ENCODE peak calls at places on chromosome 6, in four cellular contexts. N is HEK293T, R is K562, L is HepG2. F is an unnamed sample.

GRCh38 chr6:106387875-106388274 is 27.4 kb downstream of the CRYBG1 start:
- DNase-seq in N (no peak), L (no peak), R (no peak), F (no peak)

GRCh38 chr6:151240861-151241642 is 1.3 kb downstream of the AKAP12 start:
- DNase-seq in L (no peak), R (no peak), N (peak; percentile 65), F (no peak)

GRCh38 chr6:155174576-155175174 is 89.1 kb upstream of the CLDN20 start:
- DNase-seq in R (peak; percentile 79), N (peak; percentile 85), L (peak; percentile 82), F (no peak)

GRCh38 chr6:97289332-97289731 is 6.3 kb upstream of the MMS22L start:
- DNase-seq in R (no peak), N (no peak), L (no peak), F (no peak)

GRCh38 chr6:149114167-149114566 is 203.3 kb upstream of the TAB2 start:
- DNase-seq in L (no peak), R (peak; percentile 5), N (no peak), F (no peak)

GRCh38 chr6:88653936-88654335 is 309.5 kb downstream of the RNGTT start:
- DNase-seq in R (no peak), L (no peak), N (no peak), F (no peak)

GRCh38 chr6:107634147-107635057 is 144.5 kb downstream of the SOBP start:
- DNase-seq in N (no peak), L (no peak), R (no peak), F (no peak)

GRCh38 chr6:108113557-108114519 is 39.3 kb upstream of the OSTM1 start:
- DNase-seq in R (peak; percentile 67), L (peak; percentile 41), N (peak; percentile 63), F (no peak)

GRCh38 chr6:7921582-7922199 is 11.1 kb upstream of the TXNDC5 start:
- DNase-seq in R (no peak), N (no peak), L (no peak), F (no peak)

GRCh38 chr6:66662196-66662595 is 955.2 kb upstream of the EYS start:
- DNase-seq in L (peak; percentile 10), R (no peak), N (no peak), F (no peak)
- TF ChIP-seq BHLHE40 in L (no peak), R (no peak), N (no peak), F (no peak)

GRCh38 chr6:29726795-29727194 is 3.6 kb downstream of the HLA-F start:
- DNase-seq in R (no peak), N (no peak), L (no peak), F (no peak)

GRCh38 chr6:29722773-29723665 is at the start of gene HLA-F:
- DNase-seq in N (peak; percentile 84), L (peak; percentile 63), R (no peak), F (peak; percentile 92)

GRCh38 chr6:29725981-29726380 is 2.7 kb downstream of the HLA-F start:
- DNase-seq in R (no peak), L (no peak), N (no peak), F (no peak)

GRCh38 chr6:29724937-29725869 is 2.0 kb downstream of the HLA-F start:
- DNase-seq in R (no peak), N (no peak), L (no peak), F (no peak)

GRCh38 chr6:29723666-29724588 is 693 bp downstream of the HLA-F start:
- DNase-seq in R (no peak), N (peak; percentile 56), L (no peak), F (no peak)
- TF ChIP-seq SP1 in R (no peak), N (no peak), L (no peak), F (no peak)

DNA sequence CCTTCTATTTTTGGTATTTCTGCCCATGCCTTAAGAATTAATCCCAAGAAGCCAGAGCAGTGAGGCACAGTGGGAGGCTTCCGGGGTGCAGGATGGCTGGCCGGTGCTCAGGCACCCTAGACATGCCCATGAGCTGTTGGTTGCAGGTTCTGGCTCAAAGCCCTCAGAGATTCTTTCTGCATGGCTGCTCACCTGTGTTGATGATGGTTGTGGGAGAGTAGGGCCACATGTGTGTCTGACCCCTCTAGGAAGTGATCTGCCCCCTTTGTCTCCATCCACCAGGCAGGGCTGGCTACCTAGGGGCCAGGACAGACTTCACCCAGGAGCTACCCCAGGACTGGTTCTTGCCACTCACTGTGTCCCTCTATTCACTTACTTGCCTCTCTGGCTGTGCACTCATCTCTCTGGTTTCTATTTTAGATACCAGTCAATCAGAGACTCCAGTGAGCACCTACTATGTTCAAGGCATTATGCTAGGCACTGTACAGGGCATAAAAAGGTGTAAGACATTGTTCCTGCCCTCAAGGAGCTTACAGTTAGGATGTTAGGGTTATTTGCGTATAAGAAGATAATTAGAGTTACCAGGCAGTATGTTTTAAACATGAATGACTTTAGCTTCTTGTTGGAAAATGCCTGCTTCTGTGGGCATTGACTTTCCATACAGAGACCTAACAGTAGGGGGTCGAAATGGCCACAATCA is 16.8 kb downstream of the CD83 start:
- DNase-seq in L (no peak), N (no peak), R (no peak), F (no peak)
- TF ChIP-seq BHLHE40 in L (no peak), N (no peak), R (no peak), F (no peak)

DNA sequence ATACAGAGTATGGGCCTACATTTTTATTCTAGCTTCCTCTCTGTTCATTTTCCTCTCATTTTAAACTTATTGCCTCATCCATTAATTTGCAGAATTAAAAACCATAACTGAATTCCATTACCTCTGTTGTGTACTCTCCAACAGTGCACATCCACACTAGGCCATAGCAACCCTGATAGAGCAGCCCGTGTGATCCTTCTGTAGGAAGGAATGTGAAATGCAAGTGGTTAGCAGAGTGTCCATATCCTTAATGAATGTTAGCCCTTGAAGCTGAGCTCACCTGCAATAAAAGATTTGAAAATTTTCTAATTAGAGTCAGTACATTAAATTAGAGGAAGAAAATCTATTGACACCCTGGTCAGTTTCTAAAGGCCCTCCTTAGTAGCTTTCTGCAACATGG is 6.5 kb upstream of the GRIK2 start:
- DNase-seq in R (no peak), N (no peak), L (peak; percentile 4), F (no peak)
- TF ChIP-seq SP1 in R (no peak), N (no peak), L (no peak), F (no peak)

GRCh38 chr6:99187429-99187828 is 162.0 kb downstream of the FAXC start:
- DNase-seq in R (no peak), L (no peak), N (no peak), F (no peak)
- TF ChIP-seq BHLHE40 in R (no peak), L (no peak), N (no peak), F (no peak)

DNA sequence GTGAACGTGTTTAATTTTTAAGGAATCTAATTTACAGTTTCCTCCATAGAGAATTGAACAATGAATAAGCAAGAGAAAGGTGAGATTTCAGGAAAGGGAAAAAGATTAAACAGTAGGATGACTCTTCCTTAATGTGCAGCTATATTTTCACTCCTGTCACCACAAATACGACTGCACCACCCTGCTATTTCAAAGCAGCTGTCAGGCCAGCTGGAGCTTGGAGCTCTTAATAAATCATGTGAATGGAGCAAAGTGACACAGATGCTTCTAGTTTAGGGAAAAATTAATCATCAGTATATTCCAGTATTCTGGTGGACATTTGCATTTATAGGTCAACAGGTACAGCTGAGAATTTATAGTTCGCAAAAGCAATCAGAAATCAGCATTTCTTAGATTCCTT is 56.5 kb upstream of the PKIB start:
- DNase-seq in N (no peak), L (no peak), R (no peak), F (no peak)
- TF ChIP-seq SP1 in N (no peak), L (no peak), R (no peak), F (no peak)